ENCODE peak calls at places on chromosomes 2 and 18, in five cellular contexts. D is fibroblast of lung, W is tibial nerve, X is IMR-90, J is tibial artery. A is an unnamed sample. For H3K4me1, the result is how much of the 10 kb centered on the place peaks cover.

GRCh38 chr2:128497461-128497860 is 178.8 kb upstream of the HS6ST1 start:
- DNase-seq in D (no peak), W (no peak), X (no peak), J (no peak), A (no peak)

GRCh38 chr2:119696005-119696404 is 17.0 kb downstream of the TMEM177 start:
- DNase-seq in D (no peak), W (no peak), X (no peak), J (no peak), A (no peak)

GRCh38 chr2:236512902-236513433 is 56.7 kb upstream of the ACKR3 start:
- DNase-seq in D (peak), W (peak), X (peak), J (peak), A (peak)

GRCh38 chr2:149027602-149028250 is 10.8 kb upstream of the LYPD6B start:
- DNase-seq in D (no peak), W (no peak), X (no peak), J (no peak), A (no peak)

GRCh38 chr2:235665656-235666239 is 171.9 kb downstream of the AGAP1 start:
- DNase-seq in D (peak), W (no peak), X (peak), J (no peak), A (no peak)

GRCh38 chr2:109135572-109136185 is 6.7 kb downstream of the SH3RF3 start:
- DNase-seq in D (no peak), W (no peak), X (no peak), J (no peak), A (peak)

GRCh38 chr2:61253136-61253535 is 91.1 kb downstream of the C2orf74 start:
- DNase-seq in D (no peak), W (no peak), X (peak), J (no peak), A (no peak)

GRCh38 chr2:30664761-30665358 is 142.4 kb downstream of the CAPN13 start:
- DNase-seq in D (peak), W (no peak), X (peak), J (no peak), A (peak)

GRCh38 chr2:181239400-181239799 is 217.8 kb upstream of the ITGA4 start:
- DNase-seq in D (peak), W (no peak), X (no peak), J (no peak), A (no peak)

GRCh38 chr2:113676651-113677050 is 49.6 kb downstream of the RABL2A start:
- DNase-seq in D (no peak), W (no peak), X (no peak), J (no peak), A (no peak)

GRCh38 chr2:105443610-105444598 is 45.1 kb upstream of the FHL2 start:
- DNase-seq in D (peak), W (no peak), X (peak), J (no peak), A (no peak)

GRCh38 chr2:240323601-240324291 is 111.7 kb upstream of the GPC1 start:
- DNase-seq in D (no peak), W (no peak), X (no peak), J (no peak), A (no peak)

GRCh38 chr18:22124970-22125369 is 44.4 kb upstream of the GATA6 start:
- DNase-seq in D (no peak), W (no peak), X (no peak), J (no peak), A (no peak)

GRCh38 chr2:231684314-231685223 is 23.8 kb upstream of the PTMA start:
- DNase-seq in D (no peak), W (no peak), X (no peak), J (no peak), A (no peak)
- H3K27ac ChIP-seq in D (no peak), W (peak), X (no peak), J (no peak), A (no peak)

GRCh38 chr2:64982932-64983331 is 6.3 kb upstream of the SLC1A4 start:
- DNase-seq in D (no peak), W (no peak), X (no peak), J (no peak), A (no peak)

GRCh38 chr2:64985457-64985856 is 3.7 kb upstream of the SLC1A4 start:
- DNase-seq in D (no peak), W (no peak), X (no peak), J (no peak), A (no peak)

GRCh38 chr2:64979744-64980143 is 9.5 kb upstream of the SLC1A4 start:
- DNase-seq in D (no peak), W (no peak), X (no peak), J (no peak), A (no peak)

GRCh38 chr2:64980192-64980591 is 9.0 kb upstream of the SLC1A4 start:
- DNase-seq in D (no peak), W (no peak), X (no peak), J (no peak), A (no peak)

GRCh38 chr2:64982311-64982857 is 6.8 kb upstream of the SLC1A4 start:
- DNase-seq in D (no peak), W (no peak), X (no peak), J (no peak), A (no peak)
- H3K4me1 ChIP-seq in D (under half), W (under half), X (under half), J (under half), A (under half)

DNA sequence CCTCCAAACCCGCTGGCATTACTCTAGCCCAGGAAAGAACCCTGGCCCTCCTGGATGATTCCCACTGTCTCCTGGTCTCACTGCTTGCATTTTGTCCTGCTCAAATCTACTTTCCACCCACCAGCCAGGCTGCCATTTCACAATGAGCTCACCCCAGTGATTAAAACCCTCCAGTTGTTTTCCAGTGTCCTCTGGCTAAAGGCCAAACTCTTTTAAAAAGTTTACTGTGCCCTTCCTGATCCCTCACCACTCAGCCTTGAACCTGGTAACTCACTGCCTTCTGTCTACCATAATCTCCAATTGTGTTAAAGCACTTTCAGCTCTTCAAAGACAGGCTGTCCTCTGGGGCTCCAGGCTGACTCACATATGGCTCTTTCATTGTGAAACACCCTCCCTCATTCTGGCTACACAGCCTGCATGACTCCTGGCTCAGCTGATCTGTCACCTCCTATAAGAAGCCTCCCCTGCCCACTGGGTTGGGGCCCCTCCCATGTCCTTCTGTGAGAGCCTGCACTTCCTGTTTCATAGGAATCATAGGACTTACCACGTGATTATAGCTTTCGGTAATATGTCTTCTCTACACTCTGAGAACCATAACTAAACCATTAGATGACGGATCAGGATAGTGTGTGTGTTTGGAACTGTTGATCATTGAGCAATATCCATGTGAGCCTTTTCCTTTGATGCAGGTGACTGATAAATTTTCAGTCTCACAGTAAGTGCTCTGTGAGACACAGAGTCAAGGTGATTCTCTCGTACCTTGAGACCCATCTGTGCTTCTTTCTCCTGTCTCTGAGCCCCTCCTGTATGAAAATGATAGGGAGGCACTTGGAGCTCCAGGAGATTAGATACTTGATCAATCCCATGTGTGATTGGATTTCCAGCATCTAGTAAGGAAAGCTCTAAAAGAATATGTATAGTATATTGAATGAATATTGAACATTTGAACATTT is 590.8 kb upstream of the ID2 start:
- DNase-seq in D (peak), W (peak), X (peak), J (peak), A (peak)
- H3K4me3 ChIP-seq in D (no peak), W (no peak), X (no peak), J (no peak), A (no peak)

GRCh38 chr2:10556271-10557140 is 108.4 kb upstream of the ODC1 start:
- DNase-seq in D (no peak), W (no peak), X (no peak), J (no peak), A (no peak)

GRCh38 chr2:10554961-10555809 is 107.1 kb upstream of the ODC1 start:
- DNase-seq in D (no peak), W (no peak), X (no peak), J (no peak), A (no peak)

GRCh38 chr2:10558281-10559030 is 110.3 kb upstream of the ODC1 start:
- DNase-seq in D (no peak), W (no peak), X (no peak), J (no peak), A (no peak)

GRCh38 chr2:10557506-10558265 is 109.6 kb upstream of the ODC1 start:
- DNase-seq in D (no peak), W (no peak), X (no peak), J (no peak), A (no peak)

DNA sequence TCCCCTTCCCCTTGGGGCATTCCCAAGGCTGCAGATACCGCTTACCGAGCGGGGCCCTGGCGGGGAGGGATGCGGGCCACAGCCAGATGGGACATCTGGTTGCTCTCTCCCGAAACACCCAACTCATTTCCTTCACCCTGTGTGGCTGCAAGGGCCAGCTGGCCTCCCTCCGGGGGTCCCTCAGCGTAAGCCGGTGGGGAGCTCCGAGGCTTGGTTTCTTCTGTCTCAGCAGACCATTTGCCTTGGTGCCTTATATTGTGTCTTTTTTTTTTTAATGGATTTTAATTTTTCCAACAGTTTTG is 107.6 kb upstream of the ODC1 start:
- DNase-seq in D (no peak), W (no peak), X (no peak), J (no peak), A (no peak)
- H3K27ac ChIP-seq in D (no peak), W (no peak), X (no peak), J (no peak), A (no peak)

DNA sequence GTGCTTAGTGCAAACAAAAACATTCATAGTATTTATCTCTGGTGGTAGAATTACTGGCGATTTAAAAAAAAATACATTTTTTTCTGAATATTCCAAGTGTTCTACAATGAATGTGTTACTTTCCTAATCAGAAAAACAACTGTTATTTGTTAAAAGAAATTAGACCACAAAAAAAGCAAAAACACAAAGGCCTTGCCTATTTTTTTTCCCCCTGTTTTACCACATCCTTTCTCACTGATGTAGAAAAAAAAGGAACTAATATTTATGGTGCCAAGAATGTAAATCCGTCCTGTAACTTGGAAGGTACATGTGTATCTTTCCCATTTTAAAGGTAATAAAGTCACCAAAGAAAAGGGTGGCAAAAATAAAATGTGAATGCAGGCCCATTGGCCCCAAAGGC is 28.4 kb upstream of the MGAT4A start:
- DNase-seq in D (no peak), W (no peak), X (no peak), J (no peak), A (no peak)
- H3K4me1 ChIP-seq in D (under half), W (under half), X (under half), J (under half), A (under half)

DNA sequence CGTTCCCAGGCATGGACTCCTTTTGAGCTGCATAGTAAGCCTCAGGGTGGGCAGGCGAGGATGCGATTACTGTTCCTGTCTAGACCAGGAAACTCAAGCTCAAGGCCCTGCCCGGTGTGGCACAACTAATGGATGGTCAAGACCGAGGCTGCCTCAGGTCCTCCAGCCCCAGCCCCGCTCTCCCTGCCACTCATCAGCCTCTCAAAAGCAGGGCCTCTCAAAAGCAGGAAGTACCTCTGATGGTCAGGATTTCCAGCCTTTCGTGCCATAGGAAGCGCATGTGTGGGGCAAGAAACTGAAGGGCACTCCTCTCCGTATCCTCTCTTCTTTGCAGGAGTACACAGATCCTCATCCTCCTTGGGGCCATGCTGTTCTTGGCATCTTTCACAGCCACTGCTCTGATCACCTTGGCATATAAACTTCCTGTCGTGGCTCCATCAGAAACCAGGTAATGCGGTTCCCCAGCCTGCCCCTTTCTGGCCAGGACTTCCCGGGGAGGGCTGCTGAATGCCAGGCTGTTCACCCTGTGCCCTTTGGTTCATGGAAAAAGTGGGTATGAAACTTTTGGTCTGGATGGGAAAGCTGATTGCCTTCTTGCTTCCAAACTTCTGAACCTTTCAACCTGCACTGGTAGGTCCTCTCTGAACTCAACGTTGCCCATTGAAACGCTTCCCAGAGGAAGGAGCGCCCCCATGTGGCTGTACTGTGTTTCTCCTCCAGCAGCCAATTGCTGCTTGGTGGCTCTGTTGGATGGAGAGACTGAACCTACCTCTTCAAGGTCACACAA is 82.8 kb upstream of the SEC11C start:
- DNase-seq in D (peak), W (peak), X (peak), J (no peak), A (peak)
- H3K4me3 ChIP-seq in D (no peak), W (no peak), X (no peak), J (no peak), A (no peak)

GRCh38 chr2:98702127-98702802 is 28.7 kb downstream of the MGAT4A start:
- DNase-seq in D (no peak), W (no peak), X (no peak), J (peak), A (no peak)
- H3K27ac ChIP-seq in D (no peak), W (peak), X (no peak), J (peak), A (peak)

GRCh38 chr2:120846406-120847095 is 110.9 kb downstream of the GLI2 start:
- DNase-seq in D (no peak), W (no peak), X (no peak), J (no peak), A (no peak)

GRCh38 chr2:120851116-120851773 is 115.6 kb downstream of the GLI2 start:
- DNase-seq in D (no peak), W (no peak), X (no peak), J (no peak), A (peak)

GRCh38 chr2:120850551-120850950 is 114.9 kb downstream of the GLI2 start:
- DNase-seq in D (no peak), W (no peak), X (no peak), J (no peak), A (peak)

GRCh38 chr2:120847700-120848321 is 112.1 kb downstream of the GLI2 start:
- DNase-seq in D (peak), W (no peak), X (no peak), J (no peak), A (no peak)

DNA sequence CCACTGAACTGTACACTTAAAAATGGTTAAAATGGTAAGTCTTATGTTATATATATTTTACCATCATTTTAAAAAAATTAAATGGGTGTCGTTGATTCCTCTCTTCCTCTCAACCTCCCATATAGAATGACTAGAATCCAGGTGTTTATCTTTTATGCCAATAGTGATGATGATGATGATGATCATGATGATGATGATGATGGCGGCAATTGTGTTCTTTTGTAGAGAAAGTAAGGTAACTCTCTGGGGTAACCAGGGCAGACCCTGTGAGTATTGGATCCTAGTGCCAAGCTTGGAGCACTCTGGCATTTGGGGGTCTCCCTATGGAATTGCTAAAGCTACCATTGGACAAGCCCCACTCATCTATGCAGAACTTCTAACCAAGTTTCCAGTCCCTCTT is 113.6 kb downstream of the GLI2 start:
- DNase-seq in D (no peak), W (no peak), X (no peak), J (no peak), A (no peak)
- H3K4me1 ChIP-seq in D (under half), W (under half), X (under half), J (under half), A (under half)

A was measured in aorta.